ENCODE peak calls at places on chromosomes 11 and 22, in six cellular contexts. C is A549, L is IMR-90, R is adrenal gland, E is spleen, P is PC-9. W is an unnamed sample. For H3K4me1, the result is how much of the 10 kb centered on the place peaks cover.

GRCh38 chr22:18057568-18058209 is 20.1 kb upstream of the PEX26 start:
- DNase-seq in P (no peak), R (peak), C (peak), E (peak), L (peak), W (peak)

GRCh38 chr22:36277482-36278291 is 24.8 kb downstream of the APOL1 start:
- DNase-seq in E (peak), R (peak), C (peak), L (peak), P (peak), W (peak)

GRCh38 chr11:103601230-103601846 is 435.1 kb upstream of the DDI1 start:
- DNase-seq in R (peak), C (peak), P (peak), L (peak), E (no peak), W (no peak)

GRCh38 chr22:19849800-19850481 is 4.7 kb downstream of the GNB1L start:
- DNase-seq in L (no peak), E (no peak), P (peak), R (no peak), C (no peak), W (no peak)

GRCh38 chr22:29632672-29633071 is 29.2 kb downstream of the NF2 start:
- DNase-seq in R (no peak), C (no peak), L (no peak), E (no peak), P (no peak), W (no peak)

GRCh38 chr11:66492161-66492865 is 12.1 kb downstream of the DPP3 start:
- DNase-seq in E (no peak), C (no peak), R (no peak), P (no peak), L (no peak), W (no peak)

GRCh38 chr11:73521621-73522020 is 76.3 kb downstream of the FAM168A start:
- DNase-seq in E (no peak), L (peak), R (no peak), C (no peak), P (no peak), W (no peak)

GRCh38 chr22:24325105-24325757 is 54.6 kb downstream of the SPECC1L start:
- DNase-seq in C (peak), E (no peak), L (peak), R (no peak), P (no peak), W (no peak)

GRCh38 chr11:112652786-112653390 is 308.3 kb upstream of the NCAM1 start:
- DNase-seq in C (no peak), E (no peak), R (no peak), P (no peak), L (peak), W (no peak)

GRCh38 chr11:94326947-94327346 is 22.6 kb downstream of the IZUMO1R start:
- DNase-seq in L (no peak), E (no peak), C (no peak), R (no peak), P (no peak), W (no peak)

GRCh38 chr22:20960609-20961008 is 6.4 kb upstream of the AIFM3 start:
- DNase-seq in P (no peak), R (no peak), C (no peak), E (peak), L (no peak), W (peak)

GRCh38 chr22:28358244-28358777 is 321.3 kb downstream of the TTC28 start:
- DNase-seq in E (no peak), R (no peak), P (no peak), C (no peak), L (no peak), W (no peak)

GRCh38 chr22:22892096-22893052 is 4.8 kb downstream of the IGLL5 start:
- DNase-seq in C (no peak), E (no peak), P (no peak), R (no peak), L (no peak), W (no peak)

GRCh38 chr22:38032681-38033521 is 24.3 kb upstream of the PICK1 start:
- DNase-seq in R (no peak), P (no peak), L (peak), E (no peak), C (no peak), W (no peak)

GRCh38 chr11:77183421-77183984 is 55.5 kb downstream of the MYO7A start:
- DNase-seq in C (no peak), P (no peak), L (no peak), R (no peak), E (no peak), W (peak)

GRCh38 chr11:8709002-8709672 is 26.5 kb downstream of the RPL27A start:
- DNase-seq in C (no peak), E (no peak), P (no peak), L (peak), R (peak), W (no peak)

GRCh38 chr11:1564535-1565172 is 7.4 kb downstream of the DUSP8 start:
- DNase-seq in R (peak), P (no peak), L (peak), E (peak), C (no peak), W (no peak)

GRCh38 chr11:90737328-90738050 is 514.6 kb upstream of the CHORDC1 start:
- DNase-seq in C (no peak), E (no peak), P (no peak), R (no peak), L (no peak), W (no peak)

GRCh38 chr11:115290479-115291390 is 213.5 kb downstream of the CADM1 start:
- DNase-seq in E (no peak), C (no peak), L (no peak), R (no peak), P (no peak), W (no peak)

GRCh38 chr11:128341280-128341679 is 246.1 kb downstream of the ETS1 start:
- DNase-seq in L (no peak), R (no peak), C (no peak), E (no peak), P (no peak), W (no peak)

GRCh38 chr22:47805394-47805935 is 1043.0 kb downstream of the TBC1D22A start:
- DNase-seq in E (no peak), C (no peak), R (no peak), L (no peak), P (no peak), W (no peak)

GRCh38 chr11:6979365-6979764 is 40.8 kb downstream of the ZNF214 start:
- DNase-seq in P (no peak), R (no peak), E (no peak), L (peak), C (no peak), W (no peak)

GRCh38 chr11:117888140-117888561 is 11.7 kb upstream of the FXYD6 start:
- DNase-seq in L (no peak), E (no peak), R (no peak), C (no peak), P (no peak), W (no peak)

GRCh38 chr11:15605094-15605493 is 490.4 kb downstream of the INSC start:
- DNase-seq in C (no peak), R (no peak), P (no peak), L (no peak), E (no peak), W (no peak)

GRCh38 chr22:20464096-20464614 is 26.5 kb upstream of the SCARF2 start:
- DNase-seq in C (no peak), L (no peak), R (no peak), E (peak), P (no peak), W (no peak)

GRCh38 chr11:36452231-36452630 is 57.8 kb downstream of the TRAF6 start:
- DNase-seq in C (no peak), E (no peak), R (no peak), P (no peak), L (peak), W (no peak)

GRCh38 chr11:77074205-77074604 is 7.4 kb downstream of the CAPN5 start:
- DNase-seq in R (no peak), L (no peak), C (no peak), P (peak), E (no peak), W (peak)

GRCh38 chr22:44954113-44954512 is 55.7 kb downstream of the PHF21B start:
- DNase-seq in L (no peak), R (no peak), E (no peak), C (no peak), P (no peak), W (no peak)

GRCh38 chr11:64568041-64568571 is 22.9 kb upstream of the SLC22A12 start:
- DNase-seq in E (peak), P (no peak), C (no peak), L (no peak), R (no peak), W (no peak)

GRCh38 chr11:129973809-129974208 is 28.8 kb downstream of the PRDM10 start:
- DNase-seq in P (no peak), C (no peak), E (no peak), R (no peak), L (no peak), W (no peak)

DNA sequence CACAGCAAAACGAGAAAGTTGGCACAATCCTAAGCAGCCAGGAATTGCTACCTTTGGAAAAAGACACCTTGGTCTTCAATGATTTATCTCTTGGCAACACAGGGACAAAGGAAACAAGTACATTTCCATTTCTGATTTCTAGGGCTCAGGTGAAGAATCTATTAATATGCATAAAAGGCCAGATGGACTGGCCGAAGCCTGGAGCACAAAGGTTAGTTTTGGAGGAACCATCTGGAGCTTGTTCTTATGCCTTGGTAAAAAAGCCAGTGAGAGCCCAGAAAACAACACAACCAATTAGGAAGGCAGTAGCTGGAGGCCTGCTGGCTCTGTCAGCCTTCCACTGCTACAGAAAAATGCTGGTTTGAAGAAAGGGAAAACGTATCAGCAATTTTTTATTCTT is 713.5 kb upstream of the API5 start:
- DNase-seq in R (no peak), P (no peak), C (no peak), E (no peak), L (no peak), W (no peak)
- TF ChIP-seq CTCF in R (no peak), P (no peak), C (no peak), E (no peak), L (no peak), W (no peak)

GRCh38 chr11:86980397-86980796 is 25.2 kb upstream of the FZD4 start:
- DNase-seq in E (no peak), P (no peak), C (no peak), R (no peak), L (no peak), W (no peak)
- H3K4me1 ChIP-seq in E (under half), P (under half), C (under half), R (under half), L (under half), W (under half)

GRCh38 chr11:2975594-2975993 is 16.5 kb downstream of the NAP1L4 start:
- DNase-seq in E (no peak), P (no peak), C (peak), L (peak), R (no peak), W (no peak)
- TF ChIP-seq CTCF in E (peak), P (peak), C (peak), L (peak), R (peak), W (peak)

GRCh38 chr11:46352063-46352841 is 5.0 kb downstream of the DGKZ start:
- DNase-seq in R (peak), P (peak), C (no peak), L (no peak), E (peak), W (no peak)
- H3K4me1 ChIP-seq in R (under half), P (under half), C (under half), L (under half), E (half or more), W (under half)

GRCh38 chr11:81707881-81708280 is 1025.8 kb downstream of the FAM181B start:
- DNase-seq in E (no peak), R (no peak), P (no peak), L (no peak), C (no peak), W (no peak)
- TF ChIP-seq CTCF in E (no peak), R (no peak), P (peak), L (no peak), C (no peak), W (no peak)

GRCh38 chr11:9717719-9718118 is 53.8 kb downstream of the SWAP70 start:
- DNase-seq in R (no peak), C (no peak), L (no peak), P (no peak), E (no peak), W (no peak)
- H3K4me1 ChIP-seq in R (under half), C (under half), L (under half), P (under half), E (half or more), W (under half)

DNA sequence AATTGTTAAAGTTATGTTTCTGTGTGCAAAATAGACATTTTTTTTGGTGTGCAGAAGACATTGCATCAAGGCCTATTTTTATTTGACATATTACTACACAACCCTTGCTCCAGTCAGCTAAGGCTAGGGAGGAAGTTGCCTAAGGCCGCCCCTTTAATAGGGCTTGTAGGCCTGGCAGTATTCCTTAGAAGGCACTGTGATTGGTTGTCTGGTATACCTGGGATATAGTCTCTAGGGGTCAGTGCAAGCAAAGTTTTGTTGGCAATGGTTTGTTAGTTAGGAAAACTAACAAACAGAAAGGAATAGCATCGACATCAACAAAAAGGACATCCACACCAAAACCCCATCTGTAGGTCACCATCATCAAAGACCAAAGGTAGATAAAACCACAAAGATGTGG is 16.9 kb downstream of the CCDC15 start:
- DNase-seq in E (no peak), L (peak), P (peak), R (no peak), C (no peak), W (no peak)
- TF ChIP-seq CTCF in E (no peak), L (no peak), P (peak), R (no peak), C (no peak), W (no peak)

W was measured in right lobe of liver.